ENCODE peak calls at places on chromosomes 3 and 15, in seven cellular contexts. Z is NB4; Q is omental fat pad; K is A549; E is WTC11; L is GM10248; H is CD4-positive, alpha-beta T cell. G is an unnamed sample.

GRCh38 chr3:62493116-62493801 is 119.9 kb upstream of the FEZF2 start:
- DNase-seq in Z (peak), Q (no peak), K (no peak), E (no peak), L (no peak), H (no peak), G (no peak)

GRCh38 chr15:79116771-79117170 is 26.2 kb upstream of the RASGRF1 start:
- DNase-seq in Z (no peak), Q (no peak), K (no peak), E (no peak), L (no peak), H (no peak), G (no peak)

GRCh38 chr3:106104078-106104477 is 235.3 kb upstream of the CBLB start:
- DNase-seq in Z (no peak), Q (no peak), K (no peak), E (no peak), L (no peak), H (no peak), G (no peak)

GRCh38 chr3:99850608-99851007 is 32.9 kb downstream of the CMSS1 start:
- DNase-seq in Z (peak), Q (no peak), K (no peak), E (no peak), L (no peak), H (no peak), G (no peak)

GRCh38 chr3:119098620-119099222 is 47.2 kb upstream of the TEX55 start:
- DNase-seq in Z (peak), Q (no peak), K (peak), E (no peak), L (peak), H (no peak), G (no peak)

GRCh38 chr3:151426337-151426648 is 34.6 kb downstream of the IGSF10 start:
- DNase-seq in Z (peak), Q (no peak), K (peak), E (no peak), L (peak), H (no peak), G (no peak)

GRCh38 chr3:41881233-41881821 is 80.6 kb downstream of the ULK4 start:
- DNase-seq in Z (peak), Q (no peak), K (no peak), E (no peak), L (peak), H (no peak), G (no peak)

GRCh38 chr3:30098206-30098605 is 508.2 kb upstream of the TGFBR2 start:
- DNase-seq in Z (no peak), Q (no peak), K (no peak), E (no peak), L (no peak), H (no peak), G (no peak)

GRCh38 chr3:123448503-123449091 is at the start of gene ADCY5:
- DNase-seq in Z (no peak), Q (no peak), K (no peak), E (peak), L (peak), H (no peak), G (no peak)

GRCh38 chr15:69154026-69154425 is 6.4 kb upstream of the GLCE start:
- DNase-seq in Z (no peak), Q (no peak), K (no peak), E (no peak), L (no peak), H (no peak), G (no peak)

GRCh38 chr3:78823434-78823833 is 944.4 kb downstream of the ROBO1 start:
- DNase-seq in Z (no peak), Q (no peak), K (no peak), E (no peak), L (no peak), H (no peak), G (no peak)

GRCh38 chr3:78823859-78824258 is 943.9 kb downstream of the ROBO1 start:
- DNase-seq in Z (no peak), Q (no peak), K (no peak), E (no peak), L (no peak), H (no peak), G (no peak)

GRCh38 chr3:78827618-78828017 is 940.2 kb downstream of the ROBO1 start:
- DNase-seq in Z (no peak), Q (no peak), K (no peak), E (no peak), L (no peak), H (no peak), G (no peak)

GRCh38 chr3:78825858-78826215 is 942.0 kb downstream of the ROBO1 start:
- DNase-seq in Z (no peak), Q (no peak), K (no peak), E (no peak), L (no peak), H (no peak), G (no peak)

DNA sequence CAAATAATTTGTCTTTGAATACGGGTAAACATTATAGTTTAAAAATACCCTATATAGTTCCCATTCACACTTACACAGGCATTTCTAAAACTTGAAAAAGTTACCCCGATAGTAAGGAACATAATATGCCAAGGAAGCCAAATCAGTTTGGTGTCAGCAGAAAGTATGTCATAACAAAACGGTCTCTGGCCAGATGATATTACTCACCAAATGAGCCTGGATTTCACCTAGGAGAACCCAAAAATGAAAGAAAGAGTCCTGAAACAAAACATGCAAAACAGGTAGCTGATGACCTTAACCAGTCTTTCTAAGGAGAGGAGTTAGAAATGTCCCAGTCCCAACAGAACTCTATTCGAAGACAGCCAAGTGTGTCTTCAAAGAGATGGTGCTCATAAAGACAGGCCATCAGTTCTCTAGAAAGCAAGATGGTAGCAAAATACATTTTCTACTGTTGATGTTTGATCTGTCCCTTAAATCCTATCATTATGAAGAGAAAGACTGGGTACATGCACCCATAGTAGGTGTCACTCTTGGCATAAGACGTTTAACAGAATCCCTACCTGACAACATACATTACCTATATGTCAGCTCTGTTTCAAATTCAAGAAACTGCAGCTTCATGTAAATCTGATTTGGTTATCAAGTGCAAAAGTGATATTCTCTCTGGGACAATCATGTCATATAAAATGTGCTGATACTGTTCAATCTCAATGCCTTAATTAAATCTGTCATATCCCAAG is 942.5 kb downstream of the ROBO1 start:
- DNase-seq in Z (no peak), Q (no peak), K (no peak), E (no peak), L (peak), H (no peak), G (no peak)
- TF ChIP-seq CTCF in Z (no peak), Q (no peak), K (no peak), E (no peak), L (no peak), H (no peak), G (no peak)

GRCh38 chr3:38843898-38844297 is 27.9 kb upstream of the SCN10A start:
- DNase-seq in Z (peak), Q (no peak), K (no peak), E (no peak), L (no peak), H (no peak), G (no peak)

GRCh38 chr3:38842266-38842965 is 26.4 kb upstream of the SCN10A start:
- DNase-seq in Z (no peak), Q (no peak), K (no peak), E (no peak), L (no peak), H (no peak), G (no peak)

GRCh38 chr3:38837358-38837757 is 21.3 kb upstream of the SCN10A start:
- DNase-seq in Z (no peak), Q (no peak), K (no peak), E (no peak), L (no peak), H (no peak), G (no peak)

GRCh38 chr3:38836561-38836960 is 20.5 kb upstream of the SCN10A start:
- DNase-seq in Z (no peak), Q (no peak), K (no peak), E (no peak), L (no peak), H (no peak), G (no peak)

GRCh38 chr3:38840987-38841386 is 25.0 kb upstream of the SCN10A start:
- DNase-seq in Z (peak), Q (no peak), K (no peak), E (no peak), L (no peak), H (no peak), G (no peak)
- TF ChIP-seq CTCF in Z (no peak), Q (no peak), K (no peak), E (no peak), L (no peak), H (no peak), G (no peak)

DNA sequence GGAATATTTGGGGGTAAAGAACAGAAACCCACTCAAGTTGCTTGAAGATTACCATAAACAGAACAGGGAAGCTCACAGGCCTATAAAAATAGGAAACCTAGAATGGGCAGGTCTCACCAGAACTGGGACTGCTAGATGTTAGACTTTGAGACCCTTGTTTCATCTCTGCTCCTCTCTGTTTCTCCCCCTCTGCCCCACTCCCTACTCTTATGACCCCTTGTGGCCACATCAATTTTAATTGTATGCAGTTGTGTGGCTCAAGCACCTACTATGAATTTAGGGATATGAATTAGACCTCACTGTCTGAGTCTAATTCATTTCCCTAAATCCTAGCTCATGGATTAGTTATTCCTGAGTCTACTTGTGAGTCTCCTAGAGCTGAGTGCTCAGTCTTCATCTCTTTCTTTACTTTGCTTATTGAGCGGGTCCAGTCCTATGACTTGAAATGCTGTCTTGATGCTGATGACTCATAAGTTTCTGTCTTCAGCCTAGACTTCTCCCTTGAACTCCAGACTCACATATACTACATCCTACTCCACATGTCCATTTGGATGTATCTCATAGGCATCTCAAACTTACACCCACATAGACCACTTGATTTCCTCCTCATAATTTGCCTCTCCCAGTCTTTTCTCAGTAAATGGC is 78.7 kb downstream of the ITPR1 start:
- DNase-seq in Z (peak), Q (no peak), K (no peak), E (no peak), L (no peak), H (no peak), G (no peak)
- TF ChIP-seq CTCF in Z (no peak), Q (no peak), K (no peak), E (no peak), L (peak), H (peak), G (peak)

GRCh38 chr15:92520914-92521623 is 127.4 kb downstream of the ST8SIA2 start:
- DNase-seq in Z (no peak), Q (no peak), K (no peak), E (no peak), L (no peak), H (no peak), G (no peak)

GRCh38 chr15:92524161-92524560 is 130.5 kb downstream of the ST8SIA2 start:
- DNase-seq in Z (no peak), Q (no peak), K (no peak), E (no peak), L (no peak), H (no peak), G (no peak)

GRCh38 chr15:92525758-92526245 is 129.8 kb downstream of the FAM174B start:
- DNase-seq in Z (no peak), Q (no peak), K (no peak), E (no peak), L (no peak), H (no peak), G (no peak)

GRCh38 chr15:92521624-92522008 is 127.9 kb downstream of the ST8SIA2 start:
- DNase-seq in Z (peak), Q (peak), K (peak), E (peak), L (peak), H (peak), G (no peak)

DNA sequence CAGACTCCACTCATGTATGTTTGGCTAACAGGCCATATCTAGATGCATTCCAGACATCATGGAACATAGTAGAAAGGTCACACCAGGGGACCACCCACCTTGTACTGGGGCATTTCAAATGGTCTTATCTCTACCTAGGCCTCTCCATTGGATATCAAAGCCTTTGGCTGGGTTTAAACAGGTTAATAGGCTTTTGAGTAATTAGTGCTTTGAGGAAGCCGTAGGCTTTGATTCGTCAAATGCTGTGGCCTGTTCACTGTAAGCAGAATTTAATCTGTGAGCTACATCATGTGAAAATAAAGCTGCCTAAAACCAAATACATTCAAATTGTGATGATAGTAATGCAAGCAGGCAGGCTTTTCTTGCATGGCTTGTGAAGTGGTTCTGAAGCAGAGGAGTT is 129.5 kb downstream of the ST8SIA2 start:
- DNase-seq in Z (no peak), Q (no peak), K (no peak), E (no peak), L (no peak), H (no peak), G (no peak)
- TF ChIP-seq CTCF in Z (no peak), Q (no peak), K (no peak), E (no peak), L (no peak), H (no peak), G (no peak)

GRCh38 chr3:64220161-64220560 is 5.1 kb downstream of the PRICKLE2 start:
- DNase-seq in Z (no peak), Q (no peak), K (no peak), E (no peak), L (no peak), H (no peak), G (no peak)

GRCh38 chr3:64222501-64222900 is 2.8 kb downstream of the PRICKLE2 start:
- DNase-seq in Z (no peak), Q (no peak), K (no peak), E (no peak), L (no peak), H (no peak), G (no peak)

GRCh38 chr3:64218746-64219145 is 6.5 kb downstream of the PRICKLE2 start:
- DNase-seq in Z (no peak), Q (no peak), K (no peak), E (no peak), L (no peak), H (no peak), G (no peak)

GRCh38 chr3:64223809-64224570 is 1.3 kb downstream of the PRICKLE2 start:
- DNase-seq in Z (no peak), Q (no peak), K (no peak), E (no peak), L (no peak), H (no peak), G (no peak)

DNA sequence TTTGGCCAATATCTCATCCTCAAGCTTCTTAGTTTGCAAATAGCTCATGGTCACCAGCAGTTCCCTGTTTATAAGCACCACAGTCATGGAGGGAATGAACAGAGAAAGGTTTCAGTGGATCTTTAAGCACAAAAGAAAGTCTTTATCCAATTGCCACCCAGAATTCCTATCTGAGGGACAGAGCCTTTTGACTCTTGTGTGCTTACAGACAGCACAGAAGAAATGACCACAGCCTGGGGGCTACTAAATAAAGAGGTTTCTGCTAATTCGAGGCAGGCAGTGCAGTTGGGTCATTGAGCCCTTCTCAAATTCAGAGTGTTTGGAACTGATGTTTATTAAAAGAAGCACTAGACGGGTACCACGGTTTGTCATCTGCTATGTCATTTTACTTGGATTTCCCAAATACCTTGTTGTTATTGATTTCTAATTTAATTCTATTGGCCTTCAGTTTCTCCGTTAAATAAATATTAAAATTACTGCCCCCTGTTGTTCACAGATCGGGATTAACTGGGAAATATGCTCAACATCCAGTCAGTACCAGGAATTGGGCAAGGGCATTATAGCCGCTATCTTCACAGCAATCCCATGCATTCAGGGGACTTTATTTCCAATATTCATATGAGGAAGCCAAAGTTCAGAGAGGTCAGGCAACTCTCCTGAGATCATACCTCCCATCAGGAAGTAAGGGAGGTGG is 3.6 kb downstream of the PRICKLE2 start:
- DNase-seq in Z (no peak), Q (no peak), K (no peak), E (no peak), L (no peak), H (no peak), G (no peak)
- TF ChIP-seq CTCF in Z (no peak), Q (no peak), K (peak), E (no peak), L (no peak), H (no peak), G (no peak)

GRCh38 chr3:11159421-11159904 is 5.2 kb downstream of the HRH1 start:
- DNase-seq in Z (peak), Q (no peak), K (no peak), E (no peak), L (no peak), H (no peak), G (no peak)
- TF ChIP-seq CTCF in Z (no peak), Q (no peak), K (no peak), E (no peak), L (no peak), H (no peak), G (no peak)

DNA sequence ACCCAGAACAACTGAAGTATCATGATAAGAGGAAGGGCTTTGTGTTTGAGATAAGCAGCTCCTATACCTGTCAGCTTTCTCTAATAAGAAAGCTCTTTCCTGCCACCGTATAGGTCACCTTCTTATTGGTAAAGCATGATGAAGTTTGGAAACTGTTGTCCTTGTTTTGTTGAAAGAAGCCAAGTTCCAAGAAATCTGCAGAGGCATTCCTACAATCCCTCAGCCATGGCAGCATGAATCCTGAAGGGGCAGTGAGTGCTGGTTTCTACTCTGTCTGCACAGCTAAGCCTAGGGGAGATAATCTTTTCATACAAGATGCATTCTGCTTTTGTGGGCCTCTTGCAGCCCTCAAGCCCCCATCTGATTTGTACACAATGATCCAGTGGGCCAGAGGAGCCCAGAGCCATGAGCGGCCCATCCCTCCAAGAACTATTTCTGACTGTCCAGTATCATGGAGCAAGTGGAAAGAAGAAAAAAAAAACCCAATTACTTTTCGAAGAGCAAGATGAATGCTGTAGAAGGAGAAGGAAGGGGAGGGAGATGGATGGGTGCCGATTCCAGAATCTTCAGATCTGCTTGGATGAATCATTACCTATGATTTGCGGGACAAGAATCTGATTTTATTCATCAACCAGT is 1.9 kb upstream of the THBS1 start:
- DNase-seq in Z (no peak), Q (no peak), K (peak), E (no peak), L (no peak), H (no peak), G (no peak)
- TF ChIP-seq CTCF in Z (no peak), Q (no peak), K (no peak), E (no peak), L (no peak), H (no peak), G (no peak)

DNA sequence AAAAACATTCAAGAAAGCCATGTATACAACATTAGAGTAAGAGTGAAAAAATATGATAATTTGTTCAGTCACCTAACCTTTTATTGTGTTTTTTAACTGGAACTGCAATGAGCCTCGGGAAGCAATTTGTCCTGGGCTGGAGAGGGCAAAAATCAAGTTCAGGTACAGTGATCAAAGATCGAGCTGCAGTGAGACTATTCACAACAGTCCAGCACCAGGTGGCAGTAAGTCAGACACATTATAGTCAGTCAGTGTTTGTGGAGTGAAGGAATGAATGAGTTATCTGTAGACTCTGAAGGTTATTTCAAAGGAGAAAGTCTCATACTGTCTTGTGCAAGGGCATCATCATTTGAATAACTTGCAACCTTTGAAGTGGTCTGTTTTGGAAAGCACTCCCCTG is 116.6 kb downstream of the CHDH start:
- DNase-seq in Z (no peak), Q (no peak), K (no peak), E (no peak), L (no peak), H (no peak), G (no peak)
- TF ChIP-seq CTCF in Z (no peak), Q (no peak), K (no peak), E (no peak), L (no peak), H (no peak), G (no peak)